ENCODE peak calls at places on chromosomes 11 and 22, in four cellular contexts. Q is psoas muscle, A is body of pancreas, K is mammary epithelial cell. P is an unnamed sample.

GRCh38 chr11:133501643-133502535 is 30.4 kb downstream of the OPCML start:
- DNase-seq in Q (no peak), A (no peak), K (no peak), P (no peak)

GRCh38 chr22:28819253-28820096 is 19.1 kb upstream of the XBP1 start:
- DNase-seq in Q (no peak), A (peak; percentile 90), K (no peak), P (no peak)

GRCh38 chr11:43316451-43316850 is 4.7 kb downstream of the API5 start:
- DNase-seq in Q (no peak), A (no peak), K (peak; percentile 29), P (no peak)

GRCh38 chr11:69697861-69698260 is 6.0 kb downstream of the FGF19 start:
- DNase-seq in Q (no peak), A (no peak), K (no peak), P (no peak)

GRCh38 chr11:103257360-103257759 is 148.1 kb downstream of the DYNC2H1 start:
- DNase-seq in Q (no peak), A (no peak), K (no peak), P (peak; percentile 43)

GRCh38 chr11:1109101-1109917 is 34.6 kb downstream of the MUC2 start:
- DNase-seq in Q (peak; percentile 26), A (no peak), K (no peak), P (no peak)

GRCh38 chr11:117220568-117220967 is 11.3 kb downstream of the PCSK7 start:
- DNase-seq in Q (peak; percentile 83), A (peak; percentile 50), K (no peak), P (no peak)

GRCh38 chr22:39907035-39907434 is 6.2 kb downstream of the GRAP2 start:
- DNase-seq in Q (no peak), A (no peak), K (no peak), P (no peak)

GRCh38 chr22:39348909-39349505 is 784 bp upstream of the SYNGR1 start:
- DNase-seq in Q (no peak), A (peak; percentile 24), K (no peak), P (no peak)

GRCh38 chr11:74453373-74453975 is 13.9 kb downstream of the KCNE3 start:
- DNase-seq in Q (peak; percentile 77), A (peak; percentile 73), K (peak; percentile 31), P (peak; percentile 75)

GRCh38 chr22:17239156-17239701 is 20.0 kb upstream of the ADA2 start:
- DNase-seq in Q (no peak), A (no peak), K (no peak), P (no peak)

GRCh38 chr11:94024547-94024946 is 3.4 kb downstream of the HEPHL1 start:
- DNase-seq in Q (no peak), A (no peak), K (no peak), P (no peak)

GRCh38 chr22:20940178-20940790 is 23.1 kb downstream of the CRKL start:
- DNase-seq in Q (no peak), A (no peak), K (no peak), P (no peak)

GRCh38 chr11:70430671-70431574 is 32.6 kb downstream of the CTTN start:
- DNase-seq in Q (peak; percentile 26), A (no peak), K (no peak), P (no peak)

GRCh38 chr11:116827461-116827860 is 2.2 kb upstream of the APOC3 start:
- DNase-seq in Q (no peak), A (no peak), K (no peak), P (no peak)

GRCh38 chr11:8610532-8611116 is 16.6 kb upstream of the STK33 start:
- DNase-seq in Q (no peak), A (no peak), K (no peak), P (no peak)

GRCh38 chr11:77557553-77557952 is 32.2 kb upstream of the AQP11 start:
- DNase-seq in Q (no peak), A (no peak), K (no peak), P (peak; percentile 10)

GRCh38 chr22:26367402-26368245 is 61.4 kb upstream of the ASPHD2 start:
- DNase-seq in Q (no peak), A (peak; percentile 31), K (peak; percentile 33), P (peak; percentile 60)

GRCh38 chr11:83093634-83094033 is 21.9 kb upstream of the RAB30 start:
- DNase-seq in Q (no peak), A (no peak), K (no peak), P (no peak)

GRCh38 chr11:83092488-83093384 is 21.0 kb upstream of the RAB30 start:
- DNase-seq in Q (peak; percentile 64), A (peak; percentile 83), K (peak; percentile 60), P (peak; percentile 79)

GRCh38 chr11:83102806-83103205 is 31.1 kb upstream of the RAB30 start:
- DNase-seq in Q (no peak), A (no peak), K (no peak), P (no peak)

GRCh38 chr11:83097671-83098070 is 26.0 kb upstream of the RAB30 start:
- DNase-seq in Q (no peak), A (no peak), K (no peak), P (no peak)
- H3K4me3 ChIP-seq in Q (no peak overlapping the region), A (no peak overlapping the region), K (no peak overlapping the region), P (no peak overlapping the region)

GRCh38 chr22:42301072-42301741 is 30.8 kb upstream of the TCF20 start:
- DNase-seq in Q (no peak), A (no peak), K (no peak), P (no peak)
- TF ChIP-seq CTCF in Q (no peak), A (no peak), K (no peak), P (no peak)

GRCh38 chr22:50271519-50271970 is 1.4 kb upstream of the MAPK11 start:
- DNase-seq in Q (no peak), A (peak; percentile 58), K (peak; percentile 56), P (peak; percentile 73)

GRCh38 chr22:50274311-50274710 is 4.1 kb upstream of the MAPK11 start:
- DNase-seq in Q (no peak), A (peak; percentile 73), K (no peak), P (peak; percentile 65)

GRCh38 chr22:50270302-50271010 is at the start of gene MAPK11:
- DNase-seq in Q (peak; percentile 85), A (peak; percentile 78), K (peak; percentile 64), P (peak; percentile 72)

GRCh38 chr22:50271011-50271394 is 823 bp upstream of the MAPK11 start:
- DNase-seq in Q (no peak), A (no peak), K (no peak), P (no peak)

GRCh38 chr22:50272103-50272782 is 2.1 kb upstream of the MAPK11 start:
- DNase-seq in Q (no peak), A (no peak), K (no peak), P (no peak)
- H3K4me3 ChIP-seq in Q (peak overlapping the region; percentile 65), A (no peak overlapping the region), K (no peak overlapping the region), P (no peak overlapping the region)

GRCh38 chr11:64319421-64319761 is 1.5 kb downstream of the PRDX5 start:
- DNase-seq in Q (no peak), A (no peak), K (no peak), P (no peak)

GRCh38 chr11:64317325-64317960 is at the start of gene TRMT112:
- DNase-seq in Q (peak; percentile 97), A (peak; percentile 98), K (peak; percentile 99), P (peak; percentile 100)

GRCh38 chr11:64318694-64319420 is 936 bp downstream of the PRDX5 start:
- DNase-seq in Q (no peak), A (no peak), K (no peak), P (no peak)

GRCh38 chr11:64320556-64320955 is 2.6 kb downstream of the PRDX5 start:
- DNase-seq in Q (no peak), A (no peak), K (no peak), P (no peak)

DNA sequence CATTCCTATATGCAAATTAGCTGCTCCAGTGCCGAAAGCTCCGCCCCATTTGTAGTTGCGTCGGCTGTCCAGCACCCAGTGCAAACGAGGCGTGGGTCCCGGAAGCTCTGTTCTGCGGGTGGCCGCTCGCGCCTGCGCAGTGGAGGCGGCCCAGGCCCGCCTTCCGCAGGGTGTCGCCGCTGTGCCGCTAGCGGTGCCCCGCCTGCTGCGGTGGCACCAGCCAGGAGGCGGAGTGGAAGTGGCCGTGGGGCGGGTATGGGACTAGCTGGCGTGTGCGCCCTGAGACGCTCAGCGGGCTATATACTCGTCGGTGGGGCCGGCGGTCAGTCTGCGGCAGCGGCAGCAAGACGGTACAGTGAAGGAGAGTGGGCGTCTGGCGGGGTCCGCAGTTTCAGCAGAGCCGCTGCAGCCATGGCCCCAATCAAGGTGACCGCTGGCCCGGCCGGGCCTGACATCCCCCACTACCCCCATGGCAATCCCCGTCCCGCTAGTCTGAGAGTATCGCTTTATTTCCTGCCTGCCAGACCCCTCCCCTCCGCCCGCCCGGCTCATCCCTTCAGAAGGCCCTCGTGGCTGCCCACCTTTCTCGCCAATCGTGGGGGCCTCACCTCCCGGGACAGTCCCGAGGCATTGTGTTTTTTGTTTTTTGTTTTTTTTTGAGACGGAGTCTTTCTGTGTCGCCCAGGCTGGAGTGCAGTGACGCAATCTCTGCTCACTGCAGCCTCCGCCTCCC is at the start of gene PRDX5:
- DNase-seq in Q (peak; percentile 99), A (peak; percentile 98), K (peak; percentile 95), P (peak; percentile 97)
- TF ChIP-seq CTCF in Q (peak; percentile 38), A (peak; percentile 70), K (peak; percentile 5), P (peak; percentile 35)

GRCh38 chr11:119019996-119020395 is 1.4 kb downstream of the TRAPPC4 start:
- DNase-seq in Q (no peak), A (no peak), K (no peak), P (no peak)
- H3K4me3 ChIP-seq in Q (peak overlapping the region; percentile 88), A (no peak overlapping the region), K (no peak overlapping the region), P (peak overlapping the region; percentile 97)

GRCh38 chr11:128548655-128549255 is 38.6 kb downstream of the ETS1 start:
- DNase-seq in Q (peak; percentile 79), A (peak; percentile 38), K (no peak), P (no peak)
- TF ChIP-seq CTCF in Q (no peak), A (no peak), K (no peak), P (no peak)

GRCh38 chr11:60371854-60372253 is 6.5 kb upstream of the MS4A7 start:
- DNase-seq in Q (no peak), A (no peak), K (no peak), P (no peak)

GRCh38 chr11:60376601-60377000 is 1.7 kb upstream of the MS4A7 start:
- DNase-seq in Q (no peak), A (no peak), K (no peak), P (no peak)

GRCh38 chr11:60372767-60373166 is 5.6 kb upstream of the MS4A7 start:
- DNase-seq in Q (no peak), A (no peak), K (no peak), P (no peak)

GRCh38 chr11:60378359-60378758 is at the start of gene MS4A7:
- DNase-seq in Q (peak; percentile 58), A (peak; percentile 21), K (no peak), P (no peak)

DNA sequence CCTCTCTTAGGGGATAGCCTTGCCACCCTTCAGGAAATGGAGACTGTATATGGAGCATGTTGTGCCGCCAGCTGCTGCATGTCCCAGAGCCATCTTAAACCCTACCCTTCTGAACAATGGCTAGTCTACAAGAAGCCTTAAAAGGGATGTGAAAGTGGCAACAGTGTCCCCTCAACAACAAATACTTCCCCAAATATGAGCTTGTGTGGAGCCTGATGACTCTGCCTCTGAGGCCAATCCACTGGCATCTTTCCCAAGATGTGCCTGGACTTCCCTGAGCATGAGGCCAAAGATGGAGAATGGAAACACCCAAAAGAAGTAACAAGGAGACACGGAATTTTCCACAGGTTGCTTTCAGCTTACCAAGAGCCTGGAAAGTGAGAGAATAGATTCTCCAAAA is 595 bp upstream of the MS4A7 start:
- DNase-seq in Q (peak; percentile 54), A (peak; percentile 23), K (no peak), P (no peak)
- H3K4me3 ChIP-seq in Q (no peak overlapping the region), A (no peak overlapping the region), K (no peak overlapping the region), P (no peak overlapping the region)